ENCODE peak calls at places on chromosomes 2 and 18, in four cellular contexts. One of them, this sample, is unnamed.
A peak's percentile ranks its signal among the peaks of the same experiment; 100 is the strongest.

GRCh38 chr18:37238271-37238670 is 327.3 kb downstream of the CELF4 start:
- DNase-seq in right cardiac atrium: no peak
- DNase-seq in GM23248: no peak
- DNase-seq in adrenal gland: no peak
- DNase-seq in this sample: no peak

GRCh38 chr2:161243312-161243711 is 64.9 kb upstream of the PSMD14 start:
- DNase-seq in GM23248: no peak
- DNase-seq in adrenal gland: no peak
- DNase-seq in right cardiac atrium: no peak
- DNase-seq in this sample: no peak

GRCh38 chr2:183093857-183094657 is 15.5 kb downstream of the DUSP19 start:
- DNase-seq in right cardiac atrium: no peak
- DNase-seq in GM23248: peak; percentile 72
- DNase-seq in adrenal gland: no peak
- DNase-seq in this sample: no peak

GRCh38 chr2:109614715-109615636 is 812 bp downstream of the SOWAHC start:
- DNase-seq in right cardiac atrium: peak; percentile 73
- DNase-seq in GM23248: peak; percentile 62
- DNase-seq in adrenal gland: peak; percentile 17
- DNase-seq in this sample: peak; percentile 56

GRCh38 chr2:45684756-45685155 is 33.3 kb downstream of the PRKCE start:
- DNase-seq in GM23248: no peak
- DNase-seq in adrenal gland: no peak
- DNase-seq in right cardiac atrium: no peak
- DNase-seq in this sample: no peak

GRCh38 chr18:7789853-7790552 is 222.9 kb downstream of the PTPRM start:
- DNase-seq in adrenal gland: no peak
- DNase-seq in right cardiac atrium: no peak
- DNase-seq in GM23248: peak; percentile 65
- DNase-seq in this sample: no peak

GRCh38 chr2:23292024-23292423 is 93.0 kb upstream of the KLHL29 start:
- DNase-seq in right cardiac atrium: no peak
- DNase-seq in adrenal gland: no peak
- DNase-seq in GM23248: peak; percentile 12
- DNase-seq in this sample: no peak

GRCh38 chr2:54409752-54410151 is 46.4 kb upstream of the SPTBN1 start:
- DNase-seq in right cardiac atrium: no peak
- DNase-seq in GM23248: no peak
- DNase-seq in adrenal gland: no peak
- DNase-seq in this sample: no peak

GRCh38 chr2:159053186-159054031 is 85.0 kb downstream of the TANC1 start:
- DNase-seq in right cardiac atrium: no peak
- DNase-seq in adrenal gland: no peak
- DNase-seq in GM23248: peak; percentile 40
- DNase-seq in this sample: no peak

GRCh38 chr2:39142012-39142346 is 21.1 kb upstream of the SOS1 start:
- DNase-seq in GM23248: no peak
- DNase-seq in adrenal gland: no peak
- DNase-seq in right cardiac atrium: no peak
- DNase-seq in this sample: no peak

DNA sequence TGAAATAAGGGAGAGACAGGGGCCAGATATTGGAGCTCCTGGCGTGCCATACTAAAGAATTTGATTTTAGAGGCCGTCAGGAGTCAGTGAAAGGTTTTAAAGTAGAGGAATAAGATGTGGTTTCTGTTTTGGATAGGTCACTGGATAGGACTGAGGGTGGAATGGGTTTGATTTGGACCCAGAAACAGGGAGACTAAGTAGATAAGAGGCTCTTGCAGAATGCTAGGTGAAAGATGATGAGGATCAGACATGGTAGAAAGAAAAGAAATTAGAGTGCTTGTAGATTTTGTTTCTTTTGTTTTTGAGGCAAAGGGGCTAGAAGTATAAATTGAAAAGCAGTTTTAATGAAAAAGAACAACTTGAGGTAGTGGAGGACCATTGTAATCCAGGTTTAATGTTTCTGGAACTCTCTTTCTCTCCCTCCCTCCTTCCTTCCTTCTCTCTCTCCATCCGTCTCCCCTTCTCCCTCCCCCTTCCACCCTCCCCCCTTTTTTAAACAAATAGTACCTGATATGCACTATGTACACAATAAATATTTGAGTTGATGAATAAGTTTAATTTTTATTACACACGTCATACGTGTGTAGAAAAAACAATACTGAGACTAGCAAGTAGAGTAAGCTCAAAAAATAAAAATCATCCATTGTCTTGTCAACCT is 1.9 kb downstream of the NDUFV2 start:
- DNase-seq in adrenal gland: no peak
- DNase-seq in GM23248: peak; percentile 29
- DNase-seq in right cardiac atrium: no peak
- DNase-seq in this sample: no peak
- H3K4me1 ChIP-seq in adrenal gland: peaks cover 50% of the 10 kb centered on the region
- H3K4me1 ChIP-seq in GM23248: peaks cover 51% of the 10 kb centered on the region
- H3K4me1 ChIP-seq in right cardiac atrium: peaks cover 2% of the 10 kb centered on the region
- H3K4me1 ChIP-seq in this sample: peaks cover 6% of the 10 kb centered on the region

GRCh38 chr2:197259470-197259999 is 51.0 kb downstream of the ANKRD44 start:
- DNase-seq in GM23248: no peak
- DNase-seq in adrenal gland: no peak
- DNase-seq in right cardiac atrium: no peak
- DNase-seq in this sample: no peak
- H3K4me1 ChIP-seq in GM23248: peaks cover 30% of the 10 kb centered on the region
- H3K4me1 ChIP-seq in adrenal gland: no peaks in the 10 kb centered on the region
- H3K4me1 ChIP-seq in right cardiac atrium: no peaks in the 10 kb centered on the region
- H3K4me1 ChIP-seq in this sample: no peaks in the 10 kb centered on the region

DNA sequence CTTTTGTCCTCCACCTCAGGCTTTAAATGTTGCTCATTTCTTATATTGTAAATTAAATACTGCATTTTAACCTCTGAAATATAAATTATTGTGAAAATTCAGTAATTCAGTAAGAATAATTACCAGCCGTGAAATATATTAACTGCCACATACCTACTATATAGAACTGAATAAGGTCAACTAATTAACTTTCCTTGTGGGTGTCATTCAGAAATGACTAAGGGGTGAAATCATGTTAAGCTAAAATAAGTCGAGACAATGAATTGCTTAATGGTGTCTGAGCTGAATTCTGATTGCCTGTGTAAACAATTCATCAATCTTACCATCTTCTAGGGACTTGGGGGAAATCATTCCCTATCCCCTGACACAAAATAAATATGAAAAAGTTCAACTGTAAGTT is 255.2 kb downstream of the METTL4 start:
- DNase-seq in adrenal gland: no peak
- DNase-seq in right cardiac atrium: no peak
- DNase-seq in GM23248: no peak
- DNase-seq in this sample: no peak
- H3K4me1 ChIP-seq in adrenal gland: no peaks in the 10 kb centered on the region
- H3K4me1 ChIP-seq in right cardiac atrium: no peaks in the 10 kb centered on the region
- H3K4me1 ChIP-seq in GM23248: no peaks in the 10 kb centered on the region
- H3K4me1 ChIP-seq in this sample: no peaks in the 10 kb centered on the region

GRCh38 chr2:9230881-9231280 is 24.3 kb downstream of the ASAP2 start:
- DNase-seq in right cardiac atrium: no peak
- DNase-seq in adrenal gland: no peak
- DNase-seq in GM23248: peak; percentile 38
- DNase-seq in this sample: no peak
- H3K4me1 ChIP-seq in right cardiac atrium: peaks cover 45% of the 10 kb centered on the region
- H3K4me1 ChIP-seq in adrenal gland: no peaks in the 10 kb centered on the region
- H3K4me1 ChIP-seq in GM23248: peaks cover 85% of the 10 kb centered on the region
- H3K4me1 ChIP-seq in this sample: peaks cover 45% of the 10 kb centered on the region

DNA sequence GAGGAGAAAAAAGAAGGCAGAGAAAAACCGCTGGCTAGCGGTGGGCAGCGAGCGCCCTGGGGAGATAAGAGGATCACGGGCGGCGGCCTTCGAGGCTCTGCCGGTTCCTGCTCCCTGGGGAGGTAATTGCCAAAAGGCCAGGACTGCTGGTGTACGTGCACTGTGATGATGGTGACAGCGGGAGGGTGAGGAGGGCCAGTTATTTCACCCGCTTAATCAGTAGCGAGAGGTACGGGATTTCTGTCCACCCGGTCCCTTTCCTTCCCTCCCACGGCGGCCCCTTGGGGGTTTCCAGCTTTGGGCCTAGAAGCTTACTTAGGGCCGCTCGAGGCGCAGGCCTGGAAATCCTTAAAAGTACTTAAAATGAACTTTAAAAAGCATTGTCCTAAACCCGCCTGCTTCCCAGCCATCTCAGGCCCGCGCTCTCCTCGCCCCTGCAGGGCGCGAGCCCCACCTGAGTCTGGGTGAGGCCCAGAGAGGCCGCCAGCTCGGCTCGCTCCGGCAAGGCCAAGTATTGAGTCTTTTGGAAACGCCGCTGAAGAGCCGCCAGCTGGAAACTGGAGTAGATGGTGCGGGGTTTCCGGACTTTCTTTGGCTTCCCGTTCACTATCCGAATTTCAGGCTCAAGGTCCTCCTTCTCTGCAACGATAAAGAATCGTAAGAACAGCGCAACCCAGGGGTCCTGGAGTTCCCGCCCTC is 1.5 kb downstream of the DLX2 start:
- DNase-seq in GM23248: peak; percentile 70
- DNase-seq in right cardiac atrium: no peak
- DNase-seq in adrenal gland: no peak
- DNase-seq in this sample: no peak
- H3K4me1 ChIP-seq in GM23248: peaks cover 32% of the 10 kb centered on the region
- H3K4me1 ChIP-seq in right cardiac atrium: peaks cover 12% of the 10 kb centered on the region
- H3K4me1 ChIP-seq in adrenal gland: peaks cover 26% of the 10 kb centered on the region
- H3K4me1 ChIP-seq in this sample: peaks cover 19% of the 10 kb centered on the region

DNA sequence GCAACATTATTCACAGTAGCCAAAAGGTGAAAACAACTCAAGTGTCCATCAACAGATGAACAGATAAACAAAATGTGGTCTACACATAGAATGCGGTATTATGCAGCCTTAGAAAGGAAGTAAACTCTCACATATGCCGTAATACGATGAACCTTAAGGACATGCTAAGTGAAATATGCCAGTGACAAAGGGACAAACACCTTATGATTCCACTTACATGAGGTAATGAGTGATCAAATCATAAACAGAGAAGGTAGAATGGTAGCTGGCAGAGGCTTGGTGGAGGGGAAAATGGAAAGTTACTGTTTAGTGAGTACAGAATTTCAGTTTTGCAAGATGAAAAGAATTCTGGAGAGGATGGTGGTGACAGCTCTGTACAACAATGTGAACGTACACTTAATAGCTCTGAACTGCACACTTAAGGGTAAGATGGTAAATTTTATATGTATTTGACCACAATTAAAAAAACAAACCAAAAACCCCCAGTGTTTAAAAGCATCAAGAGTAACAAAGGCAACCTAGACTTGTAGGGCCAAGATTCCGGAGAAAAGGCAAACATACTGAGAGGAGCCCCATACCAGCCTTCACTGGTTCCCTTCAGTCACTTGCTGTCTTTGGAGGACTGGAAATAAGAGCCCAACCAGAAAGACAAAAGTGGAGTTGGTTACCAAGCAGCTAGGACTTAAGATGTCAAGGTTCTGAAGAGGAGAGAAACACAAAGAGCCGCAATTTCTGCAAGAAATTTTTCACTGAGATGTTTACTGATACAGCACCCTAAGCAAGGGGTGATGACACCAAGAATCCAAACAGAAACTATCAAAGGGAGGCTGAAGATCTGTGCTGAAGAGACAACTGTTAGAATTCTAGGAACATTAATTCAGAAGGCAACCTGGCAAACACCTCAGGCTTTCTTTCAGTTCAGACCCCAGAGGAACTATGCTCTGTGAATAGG is 61.3 kb downstream of the CUL3 start:
- DNase-seq in right cardiac atrium: no peak
- DNase-seq in GM23248: no peak
- DNase-seq in adrenal gland: no peak
- DNase-seq in this sample: no peak
- H3K4me1 ChIP-seq in right cardiac atrium: peaks cover 7% of the 10 kb centered on the region
- H3K4me1 ChIP-seq in GM23248: peaks cover 26% of the 10 kb centered on the region
- H3K4me1 ChIP-seq in adrenal gland: peaks cover 23% of the 10 kb centered on the region
- H3K4me1 ChIP-seq in this sample: peaks cover 15% of the 10 kb centered on the region